ENCODE peak calls at places on chromosomes 11 and 22, in six cellular contexts. D is lower leg skin, N is HFF-Myc, H is left lung, M is cardiac fibroblast, Z is mammary epithelial cell. C is an unnamed sample.

GRCh38 chr11:27208846-27209245 is 154.2 kb downstream of the CCDC34 start:
- DNase-seq in H (no peak), N (no peak), Z (no peak), D (no peak), M (no peak), C (no peak)

GRCh38 chr11:47950396-47950795 is 30.0 kb upstream of the PTPRJ start:
- DNase-seq in M (peak), D (no peak), N (no peak), H (no peak), Z (no peak), C (no peak)

GRCh38 chr22:18031670-18032454 is 7.5 kb upstream of the MICAL3 start:
- DNase-seq in H (no peak), D (no peak), M (peak), Z (peak), N (peak), C (no peak)

GRCh38 chr22:26610072-26610958 is 7.5 kb downstream of the CRYBB1 start:
- DNase-seq in M (peak), D (no peak), N (peak), H (no peak), Z (peak), C (peak)

GRCh38 chr22:40813912-40814315 is 5.2 kb downstream of the SLC25A17 start:
- DNase-seq in D (no peak), Z (no peak), N (no peak), H (no peak), M (no peak), C (no peak)

GRCh38 chr11:102573851-102574250 is 43.3 kb upstream of the MMP7 start:
- DNase-seq in H (no peak), D (no peak), N (peak), Z (peak), M (peak), C (no peak)

GRCh38 chr11:92226331-92227232 is 2.0 kb downstream of the FAT3 start:
- DNase-seq in D (no peak), N (no peak), Z (peak), M (no peak), H (no peak), C (peak)

GRCh38 chr11:35274909-35275807 is 136.2 kb downstream of the CD44 start:
- DNase-seq in H (peak), M (peak), D (peak), N (no peak), Z (peak), C (no peak)

GRCh38 chr11:10628506-10629236 is 60.2 kb upstream of the LYVE1 start:
- DNase-seq in H (no peak), D (peak), M (no peak), Z (no peak), N (no peak), C (peak)

GRCh38 chr11:73388241-73389133 is 12.3 kb downstream of the RELT start:
- DNase-seq in Z (no peak), D (no peak), N (no peak), H (peak), M (no peak), C (no peak)

GRCh38 chr22:48157676-48158075 is 1395.2 kb downstream of the TBC1D22A start:
- DNase-seq in M (no peak), H (no peak), Z (no peak), D (peak), N (no peak), C (no peak)

GRCh38 chr11:57427692-57428082 is 766 bp upstream of the SLC43A3 start:
- DNase-seq in N (no peak), M (peak), D (peak), Z (no peak), H (peak), C (no peak)

GRCh38 chr22:50439314-50440250 is 35.3 kb downstream of the SBF1 start:
- DNase-seq in Z (no peak), H (no peak), D (no peak), N (no peak), M (no peak), C (no peak)

GRCh38 chr22:28801845-28802594 is 1.7 kb upstream of the XBP1 start:
- DNase-seq in Z (no peak), H (no peak), D (no peak), N (no peak), M (no peak), C (no peak)

GRCh38 chr11:66867425-66868040 is 10.7 kb downstream of the LRFN4 start:
- DNase-seq in M (no peak), H (no peak), N (no peak), Z (no peak), D (no peak), C (no peak)

GRCh38 chr11:4611986-4612385 is 4.0 kb upstream of the TRIM68 start:
- DNase-seq in N (no peak), H (no peak), Z (no peak), D (no peak), M (no peak), C (no peak)

GRCh38 chr22:19598054-19598855 is 74.0 kb upstream of the CLDN5 start:
- DNase-seq in H (no peak), M (no peak), N (no peak), Z (peak), D (no peak), C (no peak)

GRCh38 chr11:73270089-73270854 is 1.9 kb upstream of the P2RY6 start:
- DNase-seq in Z (no peak), N (no peak), H (no peak), M (no peak), D (peak), C (peak)

GRCh38 chr11:2928605-2929510 is at the start of gene PHLDA2:
- DNase-seq in N (no peak), M (peak), Z (peak), D (peak), H (peak), C (peak)

GRCh38 chr22:39560127-39560526 is 10.4 kb upstream of the CACNA1I start:
- DNase-seq in D (no peak), N (no peak), M (no peak), H (no peak), Z (no peak), C (no peak)

GRCh38 chr11:82873919-82874333 is 26.3 kb downstream of the PRCP start:
- DNase-seq in D (no peak), H (no peak), M (peak), Z (no peak), N (no peak), C (no peak)

GRCh38 chr11:612201-612960 is 3.4 kb downstream of the IRF7 start:
- DNase-seq in D (peak), N (no peak), Z (no peak), M (peak), H (no peak), C (no peak)

GRCh38 chr11:82732348-82732733 is 1.3 kb downstream of the FAM181B start:
- DNase-seq in Z (no peak), D (no peak), M (no peak), H (no peak), N (no peak), C (no peak)

GRCh38 chr11:16750417-16750816 is 12.0 kb downstream of the C11orf58 start:
- DNase-seq in Z (peak), N (no peak), H (no peak), D (no peak), M (no peak), C (no peak)

GRCh38 chr11:77705195-77705876 is 67.7 kb upstream of the CLNS1A start:
- DNase-seq in M (peak), D (no peak), N (peak), Z (peak), H (no peak), C (no peak)

GRCh38 chr11:45045692-45046471 is 95.2 kb upstream of the TP53I11 start:
- DNase-seq in M (peak), H (peak), D (peak), Z (peak), N (no peak), C (no peak)

GRCh38 chr22:48919187-48919590 is 908.5 kb downstream of the BRD1 start:
- DNase-seq in Z (no peak), N (no peak), M (no peak), H (no peak), D (peak), C (no peak)

GRCh38 chr11:44725016-44725651 is 1.6 kb upstream of the TSPAN18 start:
- DNase-seq in M (no peak), H (no peak), D (no peak), N (no peak), Z (no peak), C (no peak)

GRCh38 chr11:3000032-3000961 is 8.2 kb upstream of the NAP1L4 start:
- DNase-seq in N (no peak), D (peak), H (peak), M (peak), Z (peak), C (no peak)

GRCh38 chr11:281486-282161 is 3.4 kb downstream of the NLRP6 start:
- DNase-seq in M (no peak), N (no peak), Z (no peak), D (peak), H (no peak), C (no peak)

GRCh38 chr22:22943521-22944267 is 56.1 kb downstream of the IGLL5 start:
- DNase-seq in Z (no peak), H (peak), M (no peak), N (no peak), D (peak), C (no peak)

GRCh38 chr11:102620858-102621561 is 4.1 kb downstream of the MMP20 start:
- DNase-seq in Z (no peak), N (no peak), D (no peak), H (no peak), M (peak), C (no peak)

GRCh38 chr11:68116892-68117435 is 4.2 kb downstream of the CHKA start:
- DNase-seq in M (no peak), H (no peak), N (no peak), Z (no peak), D (peak), C (no peak)

GRCh38 chr11:68115285-68115684 is 5.9 kb downstream of the CHKA start:
- DNase-seq in Z (no peak), D (peak), N (no peak), M (no peak), H (no peak), C (no peak)

GRCh38 chr11:68117896-68118470 is 3.2 kb downstream of the CHKA start:
- DNase-seq in H (no peak), N (no peak), D (peak), M (no peak), Z (no peak), C (no peak)

GRCh38 chr11:68116126-68116525 is 5.1 kb downstream of the CHKA start:
- DNase-seq in Z (no peak), M (no peak), D (no peak), N (no peak), H (no peak), C (no peak)

GRCh38 chr11:68113986-68114385 is 7.2 kb downstream of the CHKA start:
- DNase-seq in D (no peak), Z (no peak), N (no peak), M (peak), H (no peak), C (no peak)
- TF ChIP-seq CTCF in D (no peak), Z (no peak), N (no peak), M (no peak), H (no peak), C (no peak)

DNA sequence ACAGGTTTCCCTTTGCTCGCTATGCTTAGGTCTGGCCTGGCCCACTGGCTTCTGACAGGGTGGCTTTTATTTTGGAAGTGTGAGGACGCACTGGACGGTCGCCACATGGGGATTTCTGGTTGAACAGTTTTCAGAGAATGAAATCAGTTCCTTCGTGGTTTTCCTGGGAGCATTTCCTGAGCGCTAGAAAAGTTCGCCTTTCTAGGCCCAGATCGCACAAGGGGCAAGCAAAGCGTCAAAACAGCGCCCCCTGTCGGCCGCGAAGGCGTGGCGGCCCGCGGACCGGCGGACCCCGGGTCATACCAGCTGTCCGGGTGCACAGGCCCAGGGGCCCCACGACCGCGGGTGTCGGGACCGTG is 12.7 kb upstream of the CYP2R1 start:
- DNase-seq in Z (no peak), H (peak), D (peak), M (peak), N (peak), C (peak)
- TF ChIP-seq CTCF in Z (peak), H (peak), D (no peak), M (peak), N (peak), C (peak)

DNA sequence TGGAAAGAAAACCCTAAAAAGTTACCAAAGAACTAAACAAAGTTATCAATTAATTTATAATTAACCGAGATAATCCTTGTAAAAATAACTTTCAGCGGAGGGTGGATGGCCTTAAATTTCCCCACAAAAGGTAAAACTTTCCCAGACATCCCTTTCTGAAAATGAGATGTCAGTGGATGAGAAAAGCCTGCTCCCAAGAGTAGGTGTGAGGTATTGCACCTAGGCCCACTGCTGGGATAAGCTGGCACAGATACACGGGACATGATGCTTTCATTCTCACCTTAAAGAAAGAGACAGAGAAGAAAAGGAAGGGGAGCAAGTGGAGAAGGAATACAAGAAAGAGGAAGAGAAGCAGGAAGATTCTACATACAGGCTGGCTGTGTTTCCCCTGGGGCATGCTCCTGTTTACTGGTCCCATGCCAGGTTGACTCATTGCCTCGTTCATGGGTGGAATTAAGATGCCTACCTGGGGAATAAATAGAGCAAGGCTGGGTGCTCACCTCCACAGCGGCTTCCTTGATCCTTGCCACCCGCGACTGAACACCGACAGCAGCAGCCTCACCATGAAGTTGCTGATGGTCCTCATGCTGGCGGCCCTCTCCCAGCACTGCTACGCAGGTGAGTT is at the start of gene SCGB2A2:
- DNase-seq in N (no peak), M (no peak), Z (peak), D (no peak), H (no peak), C (no peak)
- TF ChIP-seq CTCF in N (no peak), M (peak), Z (peak), D (no peak), H (no peak), C (no peak)

DNA sequence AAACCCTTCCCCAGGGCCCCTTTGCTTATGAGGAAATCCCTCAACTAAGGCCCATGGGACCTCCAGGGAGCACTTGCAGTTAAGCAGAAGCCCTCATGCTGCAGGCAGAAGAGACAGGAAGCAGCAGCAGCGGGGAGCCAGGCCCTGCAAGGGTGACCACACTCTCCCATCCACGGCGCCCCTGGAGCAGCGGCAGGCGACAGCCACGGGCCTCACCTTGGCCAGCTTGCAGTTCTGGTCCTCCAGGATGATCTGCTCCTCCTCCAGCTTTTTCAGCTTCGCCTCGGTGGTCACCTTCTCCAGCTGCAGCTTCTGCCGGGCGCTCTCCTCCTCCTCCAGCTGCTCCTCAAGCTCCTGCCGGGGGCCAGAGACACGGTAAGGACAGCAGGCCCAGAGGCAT is 47.0 kb downstream of the APOL1 start:
- DNase-seq in H (no peak), D (no peak), Z (no peak), N (no peak), M (no peak), C (no peak)
- TF ChIP-seq CTCF in H (no peak), D (no peak), Z (no peak), N (no peak), M (no peak), C (no peak)

GRCh38 chr11:20873054-20873453 is 203.7 kb downstream of the NELL1 start:
- DNase-seq in D (no peak), M (no peak), N (no peak), H (no peak), Z (peak), C (peak)
- TF ChIP-seq CTCF in D (no peak), M (no peak), N (no peak), H (no peak), Z (no peak), C (no peak)

GRCh38 chr11:122556605-122557004 is 98.9 kb upstream of the UBASH3B start:
- DNase-seq in D (no peak), Z (no peak), N (no peak), H (peak), M (peak), C (no peak)
- TF ChIP-seq CTCF in D (no peak), Z (no peak), N (peak), H (no peak), M (peak), C (no peak)

GRCh38 chr11:128405693-128406364 is 181.5 kb downstream of the ETS1 start:
- DNase-seq in H (no peak), M (peak), Z (no peak), D (no peak), N (no peak), C (no peak)
- TF ChIP-seq CTCF in H (no peak), M (no peak), Z (no peak), D (no peak), N (no peak), C (no peak)

GRCh38 chr11:75269367-75269660 is 28.7 kb downstream of the TPBGL start:
- DNase-seq in D (peak), N (no peak), M (no peak), Z (no peak), H (no peak), C (no peak)
- TF ChIP-seq CTCF in D (no peak), N (no peak), M (no peak), Z (no peak), H (no peak), C (no peak)

GRCh38 chr11:124483422-124483821 is 37.9 kb upstream of the OR8B8 start:
- DNase-seq in N (no peak), Z (no peak), D (no peak), M (no peak), H (no peak), C (no peak)
- TF ChIP-seq CTCF in N (no peak), Z (no peak), D (no peak), M (no peak), H (no peak), C (no peak)